ENCODE peak calls at places on chromosomes 11 and 22, in seven cellular contexts. I, E, M, H, K, B and A are unnamed samples.
A peak's percentile ranks its signal among the peaks of the same experiment; 100 is the strongest.

GRCh38 chr11:77065878-77066228 is 918 bp upstream of the CAPN5 start:
- DNase-seq in H (no peak), B (no peak), E (no peak), M (peak; percentile 25), I (no peak), K (no peak), A (no peak)

GRCh38 chr11:73257342-73258103 is 14.6 kb upstream of the P2RY6 start:
- DNase-seq in M (peak; percentile 92), I (no peak), K (peak; percentile 84), B (no peak), H (peak; percentile 6), E (peak; percentile 61), A (no peak)

GRCh38 chr11:75777461-75778110 is 9.0 kb downstream of the DGAT2 start:
- DNase-seq in B (no peak), H (no peak), K (no peak), M (no peak), E (no peak), I (no peak), A (no peak)

GRCh38 chr11:65915821-65916251 is 3.0 kb downstream of the C11orf68 start:
- DNase-seq in M (peak; percentile 97), H (no peak), B (no peak), E (peak; percentile 87), K (peak; percentile 94), I (peak; percentile 82), A (no peak)

GRCh38 chr11:69202511-69203221 is 46.9 kb downstream of the SMIM38 start:
- DNase-seq in M (no peak), B (no peak), I (no peak), K (no peak), E (no peak), H (no peak), A (no peak)

GRCh38 chr11:117376517-117376916 is 48.9 kb downstream of the CEP164 start:
- DNase-seq in I (no peak), K (no peak), B (no peak), M (no peak), E (no peak), H (no peak), A (no peak)

GRCh38 chr11:33063326-33063775 is 24.0 kb downstream of the TCP11L1 start:
- DNase-seq in I (no peak), E (no peak), M (peak; percentile 24), H (no peak), K (peak; percentile 80), B (peak; percentile 16), A (no peak)

GRCh38 chr22:43862074-43862881 is at the start of gene SULT4A1:
- DNase-seq in K (peak; percentile 11), B (no peak), H (no peak), I (no peak), E (no peak), M (peak; percentile 30), A (no peak)

GRCh38 chr22:37239336-37240239 is 4.5 kb downstream of the RAC2 start:
- DNase-seq in H (no peak), I (no peak), E (no peak), M (no peak), B (no peak), K (no peak), A (no peak)

GRCh38 chr11:31779268-31779879 is 31.7 kb downstream of the PAX6 start:
- DNase-seq in I (no peak), E (no peak), K (peak; percentile 11), H (no peak), M (peak; percentile 48), B (no peak), A (no peak)

GRCh38 chr11:72834905-72835304 is 20.7 kb downstream of the ATG16L2 start:
- DNase-seq in B (no peak), E (no peak), I (no peak), H (no peak), M (no peak), K (no peak), A (no peak)

GRCh38 chr11:68798221-68798813 is 43.4 kb downstream of the CPT1A start:
- DNase-seq in B (no peak), E (no peak), H (peak; percentile 35), K (no peak), I (peak; percentile 26), M (peak; percentile 14), A (no peak)

GRCh38 chr22:50184541-50185383 is 951 bp upstream of the TRABD start:
- DNase-seq in M (no peak), E (no peak), B (no peak), I (no peak), K (no peak), H (no peak), A (no peak)

GRCh38 chr11:64834723-64835615 is 9.5 kb downstream of the CDC42BPG start:
- DNase-seq in B (no peak), M (peak; percentile 90), I (peak; percentile 93), K (peak; percentile 85), H (no peak), E (no peak), A (no peak)